ENCODE peak calls at places on chromosomes 2 and 18, in six cellular contexts. Y is retina; R is coronary artery; P is activated T-helper 9 cell treated with anti-CD3 and anti-CD28 coated beads, Interleukin-2, amount 50 U/mL, for 16 hours; H is GM10248; V is G401. T is an unnamed sample.
A peak's percentile ranks its signal among the peaks of the same experiment; 100 is the strongest.

GRCh38 chr2:200944467-200945394 is 18.7 kb downstream of the ORC2 start:
- DNase-seq in Y (no peak), R (no peak), P (peak; percentile 53), H (peak; percentile 34), V (no peak), T (peak; percentile 64)

GRCh38 chr2:239548491-239548890 is 147.7 kb upstream of the HDAC4 start:
- DNase-seq in Y (no peak), R (peak; percentile 61), P (peak; percentile 30), H (no peak), V (no peak), T (no peak)

GRCh38 chr2:10385933-10386773 is 62.0 kb downstream of the ODC1 start:
- DNase-seq in Y (no peak), R (no peak), P (no peak), H (no peak), V (no peak), T (peak; percentile 95)

GRCh38 chr2:150013011-150013410 is 425.4 kb upstream of the MMADHC start:
- DNase-seq in Y (peak; percentile 38), R (no peak), P (no peak), H (no peak), V (no peak), T (no peak)

GRCh38 chr2:65072181-65072970 is 16.2 kb downstream of the CEP68 start:
- DNase-seq in Y (no peak), R (no peak), P (no peak), H (peak; percentile 47), V (no peak), T (no peak)

GRCh38 chr2:8300216-8300615 is 381.6 kb upstream of the ID2 start:
- DNase-seq in Y (no peak), R (no peak), P (no peak), H (no peak), V (no peak), T (no peak)

GRCh38 chr2:119214453-119214852 is 9.2 kb upstream of the STEAP3 start:
- DNase-seq in Y (no peak), R (no peak), P (no peak), H (no peak), V (no peak), T (no peak)

GRCh38 chr2:171241771-171242170 is 81.1 kb upstream of the TLK1 start:
- DNase-seq in Y (no peak), R (no peak), P (no peak), H (no peak), V (no peak), T (no peak)

GRCh38 chr2:73260338-73260984 is 23.8 kb downstream of the FBXO41 start:
- DNase-seq in Y (peak; percentile 48), R (no peak), P (no peak), H (no peak), V (peak; percentile 81), T (peak; percentile 36)

GRCh38 chr2:44680983-44681481 is 260.5 kb upstream of the SIX3 start:
- DNase-seq in Y (peak; percentile 74), R (no peak), P (no peak), H (no peak), V (no peak), T (no peak)

GRCh38 chr2:112640800-112641675 is 4.7 kb upstream of the SLC20A1 start:
- DNase-seq in Y (no peak), R (no peak), P (no peak), H (no peak), V (no peak), T (no peak)

GRCh38 chr2:168784993-168785392 is 17.4 kb upstream of the NOSTRIN start:
- DNase-seq in Y (no peak), R (no peak), P (no peak), H (no peak), V (no peak), T (peak; percentile 72)

GRCh38 chr2:84283496-84283895 is 175.6 kb downstream of the SUCLG1 start:
- DNase-seq in Y (no peak), R (no peak), P (no peak), H (no peak), V (no peak), T (no peak)

GRCh38 chr18:55588001-55588875 is at the start of gene TCF4:
- DNase-seq in Y (peak; percentile 85), R (peak; percentile 78), P (no peak), H (peak; percentile 27), V (peak; percentile 71), T (peak; percentile 11)

GRCh38 chr2:85666435-85666924 is 1.5 kb downstream of the SFTPB start:
- DNase-seq in Y (no peak), R (no peak), P (no peak), H (no peak), V (no peak), T (no peak)

GRCh38 chr2:139885921-139886498 is 1105.8 kb upstream of the NXPH2 start:
- DNase-seq in Y (no peak), R (no peak), P (no peak), H (no peak), V (no peak), T (no peak)

GRCh38 chr2:144083211-144083610 is 436.7 kb downstream of the ZEB2 start:
- DNase-seq in Y (no peak), R (no peak), P (no peak), H (no peak), V (no peak), T (no peak)

GRCh38 chr2:143878131-143878530 is 641.8 kb downstream of the ZEB2 start:
- DNase-seq in Y (no peak), R (no peak), P (no peak), H (no peak), V (no peak), T (no peak)

GRCh38 chr18:70907673-70908072 is 618.8 kb downstream of the SOCS6 start:
- DNase-seq in Y (peak; percentile 27), R (no peak), P (no peak), H (no peak), V (peak; percentile 85), T (no peak)

GRCh38 chr2:69789129-69789528 is 40.3 kb upstream of the GMCL1 start:
- DNase-seq in Y (peak; percentile 37), R (peak; percentile 78), P (no peak), H (no peak), V (peak; percentile 17), T (no peak)

GRCh38 chr2:34734662-34735061 is 1135.6 kb upstream of the FAM98A start:
- DNase-seq in Y (no peak), R (no peak), P (no peak), H (no peak), V (no peak), T (no peak)

GRCh38 chr2:172095146-172095904 is 7.4 kb downstream of the DLX2 start:
- DNase-seq in Y (peak; percentile 82), R (no peak), P (peak; percentile 64), H (peak; percentile 72), V (peak; percentile 54), T (peak; percentile 45)

GRCh38 chr2:220162320-220162719 is 534.9 kb downstream of the SLC4A3 start:
- DNase-seq in Y (no peak), R (no peak), P (no peak), H (no peak), V (no peak), T (no peak)

GRCh38 chr18:80034068-80034851 is at the start of gene RBFA:
- DNase-seq in Y (peak; percentile 94), R (peak; percentile 99), P (peak; percentile 100), H (peak; percentile 98), V (peak; percentile 98), T (peak; percentile 97)

GRCh38 chr2:1781291-1782080 is 37.2 kb upstream of the PXDN start:
- DNase-seq in Y (no peak), R (no peak), P (peak; percentile 19), H (no peak), V (no peak), T (peak; percentile 10)

GRCh38 chr18:79927597-79928562 is 23.6 kb downstream of the SLC66A2 start:
- DNase-seq in Y (peak; percentile 28), R (peak; percentile 65), P (no peak), H (no peak), V (no peak), T (no peak)

GRCh38 chr18:78240091-78240490 is 739.5 kb upstream of the SALL3 start:
- DNase-seq in Y (peak; percentile 49), R (no peak), P (no peak), H (no peak), V (no peak), T (no peak)

GRCh38 chr2:10732924-10733583 is 11.6 kb downstream of the ATP6V1C2 start:
- DNase-seq in Y (no peak), R (no peak), P (no peak), H (no peak), V (no peak), T (no peak)

GRCh38 chr2:16100006-16100405 is 159.7 kb downstream of the MYCN start:
- DNase-seq in Y (no peak), R (no peak), P (no peak), H (no peak), V (no peak), T (peak; percentile 69)

GRCh38 chr18:63132819-63133200 is 186.8 kb downstream of the BCL2 start:
- DNase-seq in Y (no peak), R (no peak), P (no peak), H (no peak), V (no peak), T (peak; percentile 64)

T was measured in small intestine.